ENCODE peak calls at places on chromosomes 5 and 9, in six cellular contexts. L is naive B cell; V is right atrium auricular region; Y is EH; R is LoVo; E is activated CD8-positive, alpha-beta memory T cell treated with anti-CD3 and anti-CD28 coated beads, Interleukin-2, amount 50 U/mL, for 4 hours. M is an unnamed sample.

GRCh38 chr9:75229605-75230332 is 141.5 kb downstream of the OSTF1 start:
- DNase-seq in L (no peak), V (no peak), Y (no peak), R (peak; percentile 72), E (no peak), M (no peak)

GRCh38 chr9:127776195-127776918 is 2.1 kb downstream of the SH2D3C start:
- DNase-seq in L (peak; percentile 86), V (no peak), Y (no peak), R (no peak), E (peak; percentile 71), M (peak; percentile 82)

GRCh38 chr5:23994581-23995370 is 487.4 kb downstream of the PRDM9 start:
- DNase-seq in L (no peak), V (no peak), Y (no peak), R (peak; percentile 12), E (no peak), M (no peak)

GRCh38 chr9:18798106-18798505 is 234.9 kb downstream of the SAXO1 start:
- DNase-seq in L (no peak), V (no peak), Y (peak; percentile 36), R (no peak), E (no peak), M (no peak)

GRCh38 chr5:180704362-180704761 is 35.5 kb downstream of the OR2Y1 start:
- DNase-seq in L (no peak), V (no peak), Y (peak; percentile 10), R (peak; percentile 15), E (no peak), M (no peak)

GRCh38 chr5:132782101-132782500 is 5.1 kb upstream of the SEPTIN8 start:
- DNase-seq in L (no peak), V (no peak), Y (peak; percentile 79), R (no peak), E (no peak), M (no peak)

GRCh38 chr5:68122439-68122906 is 93.1 kb upstream of the PIK3R1 start:
- DNase-seq in L (no peak), V (no peak), Y (no peak), R (no peak), E (no peak), M (no peak)

GRCh38 chr5:176162206-176162605 is 76.0 kb upstream of the SIMC1 start:
- DNase-seq in L (no peak), V (no peak), Y (no peak), R (no peak), E (no peak), M (no peak)

GRCh38 chr9:76576344-76576743 is 117.4 kb downstream of the GCNT1 start:
- DNase-seq in L (peak; percentile 33), V (no peak), Y (peak; percentile 78), R (no peak), E (peak; percentile 58), M (peak; percentile 54)

GRCh38 chr9:22446589-22446949 is at the start of gene DMRTA1:
- DNase-seq in L (peak; percentile 5), V (peak; percentile 83), Y (peak; percentile 32), R (no peak), E (no peak), M (no peak)

GRCh38 chr5:9337908-9338307 is 208.0 kb downstream of the SEMA5A start:
- DNase-seq in L (no peak), V (no peak), Y (peak; percentile 89), R (no peak), E (no peak), M (no peak)

GRCh38 chr9:37338218-37338617 is 84.3 kb upstream of the GRHPR start:
- DNase-seq in L (no peak), V (no peak), Y (no peak), R (no peak), E (no peak), M (no peak)

GRCh38 chr5:84433461-84433860 is 48.8 kb upstream of the EDIL3 start:
- DNase-seq in L (no peak), V (no peak), Y (no peak), R (no peak), E (no peak), M (no peak)

GRCh38 chr5:64666058-64666457 is 24.2 kb upstream of the SHISAL2B start:
- DNase-seq in L (no peak), V (no peak), Y (peak; percentile 65), R (no peak), E (no peak), M (no peak)

GRCh38 chr5:180908998-180909731 is 10.2 kb downstream of the BTNL8 start:
- DNase-seq in L (no peak), V (no peak), Y (no peak), R (no peak), E (no peak), M (no peak)

GRCh38 chr9:72588336-72588735 is 66.9 kb downstream of the TMC1 start:
- DNase-seq in L (no peak), V (no peak), Y (peak; percentile 56), R (no peak), E (no peak), M (no peak)

GRCh38 chr9:127034691-127035090 is 87.7 kb downstream of the ANGPTL2 start:
- DNase-seq in L (no peak), V (no peak), Y (no peak), R (no peak), E (no peak), M (no peak)

GRCh38 chr5:170100051-170100943 is 5.4 kb upstream of the FOXI1 start:
- DNase-seq in L (peak; percentile 44), V (peak; percentile 89), Y (peak; percentile 75), R (peak; percentile 61), E (peak; percentile 67), M (peak; percentile 26)

GRCh38 chr5:160792281-160792680 is 59.7 kb downstream of the ATP10B start:
- DNase-seq in L (no peak), V (no peak), Y (no peak), R (no peak), E (no peak), M (no peak)

GRCh38 chr5:105968961-105969360 is 1701.8 kb downstream of the EFNA5 start:
- DNase-seq in L (no peak), V (no peak), Y (no peak), R (no peak), E (no peak), M (no peak)

GRCh38 chr9:81499021-81499454 is 190.3 kb downstream of the TLE1 start:
- DNase-seq in L (no peak), V (no peak), Y (peak; percentile 91), R (peak; percentile 8), E (no peak), M (no peak)

GRCh38 chr5:64742411-64742810 is 26.1 kb downstream of the SREK1IP1 start:
- DNase-seq in L (no peak), V (no peak), Y (no peak), R (no peak), E (no peak), M (no peak)

GRCh38 chr9:34451135-34451534 is 7.2 kb downstream of the FAM219A start:
- DNase-seq in L (no peak), V (no peak), Y (no peak), R (no peak), E (no peak), M (no peak)

GRCh38 chr5:74286734-74287705 is 353.5 kb downstream of the ENC1 start:
- DNase-seq in L (no peak), V (no peak), Y (no peak), R (no peak), E (no peak), M (no peak)

GRCh38 chr5:172994405-172994804 is 10.8 kb downstream of the ATP6V0E1 start:
- DNase-seq in L (no peak), V (no peak), Y (no peak), R (no peak), E (no peak), M (no peak)

M was measured in GM06990.